ENCODE peak calls at places on chromosomes 11 and 22, in seven cellular contexts. R, S, W, G, Y, Q and K are unnamed samples.

GRCh38 chr11:26593686-26594085 is 21.6 kb upstream of the MUC15 start:
- DNase-seq in Q (no peak), Y (no peak), S (no peak), R (no peak), W (no peak), G (no peak), K (no peak)

GRCh38 chr22:45917146-45917545 is 59.8 kb downstream of the WNT7B start:
- DNase-seq in Q (no peak), S (no peak), Y (no peak), G (no peak), W (no peak), R (no peak), K (no peak)

GRCh38 chr11:68938088-68938487 is 34.4 kb downstream of the IGHMBP2 start:
- DNase-seq in S (no peak), W (no peak), G (no peak), Q (no peak), Y (no peak), R (no peak), K (no peak)

GRCh38 chr11:9385288-9385902 is 943 bp downstream of the IPO7 start:
- DNase-seq in Q (no peak), R (no peak), G (no peak), S (peak; percentile 42), W (no peak), Y (no peak), K (no peak)

GRCh38 chr11:82823635-82824614 is 76.3 kb downstream of the PRCP start:
- DNase-seq in Y (no peak), S (no peak), W (no peak), Q (no peak), R (no peak), G (no peak), K (no peak)

GRCh38 chr11:45225277-45225676 is 60.9 kb downstream of the SYT13 start:
- DNase-seq in G (no peak), Q (no peak), Y (no peak), R (no peak), W (no peak), S (no peak), K (no peak)

GRCh38 chr11:69985331-69985653 is 92.8 kb upstream of the ANO1 start:
- DNase-seq in Q (no peak), G (no peak), S (no peak), Y (no peak), R (no peak), W (no peak), K (no peak)

GRCh38 chr11:133506551-133507094 is 25.7 kb downstream of the OPCML start:
- DNase-seq in Y (peak; percentile 39), W (no peak), R (no peak), S (peak; percentile 11), G (no peak), Q (no peak), K (no peak)

GRCh38 chr11:71269603-71270511 is 17.5 kb upstream of the SHANK2 start:
- DNase-seq in W (no peak), Q (no peak), S (peak; percentile 21), R (no peak), G (no peak), Y (no peak), K (no peak)

GRCh38 chr11:77471520-77472234 is 2.2 kb downstream of the PAK1 start:
- DNase-seq in S (no peak), W (no peak), G (peak; percentile 5), Y (no peak), Q (no peak), R (no peak), K (no peak)

GRCh38 chr11:77473801-77474508 is at the start of gene PAK1:
- DNase-seq in G (peak; percentile 90), Q (peak; percentile 86), R (peak; percentile 93), Y (peak; percentile 94), W (peak; percentile 90), S (peak; percentile 95), K (peak; percentile 88)

GRCh38 chr11:77474509-77475070 is 696 bp upstream of the PAK1 start:
- DNase-seq in W (no peak), S (no peak), G (no peak), R (no peak), Q (no peak), Y (no peak), K (no peak)

GRCh38 chr11:77473001-77473800 is 693 bp downstream of the PAK1 start:
- DNase-seq in W (peak; percentile 30), Q (no peak), G (peak; percentile 15), S (peak; percentile 70), R (peak; percentile 72), Y (peak; percentile 92), K (peak; percentile 41)

GRCh38 chr11:77475206-77475605 is 1.3 kb upstream of the PAK1 start:
- DNase-seq in R (no peak), Y (no peak), S (no peak), G (no peak), Q (no peak), W (no peak), K (no peak)
- H3K27ac ChIP-seq in R (no peak overlapping the region), Y (no peak overlapping the region), S (no peak overlapping the region), G (no peak overlapping the region), Q (no peak overlapping the region), W (no peak overlapping the region), K (no peak overlapping the region)

GRCh38 chr11:12112731-12113130 is 2.3 kb downstream of the MICAL2 start:
- DNase-seq in G (no peak), S (no peak), Q (no peak), W (no peak), R (no peak), Y (no peak), K (no peak)

GRCh38 chr11:12112150-12112520 is 1.7 kb downstream of the MICAL2 start:
- DNase-seq in Y (no peak), W (no peak), G (no peak), S (no peak), Q (no peak), R (no peak), K (no peak)

GRCh38 chr11:12113294-12113693 is 2.9 kb downstream of the MICAL2 start:
- DNase-seq in S (no peak), Q (peak; percentile 57), Y (no peak), R (no peak), W (no peak), G (no peak), K (no peak)

GRCh38 chr11:12116425-12117032 is 6.1 kb downstream of the MICAL2 start:
- DNase-seq in W (no peak), R (no peak), Q (no peak), Y (no peak), G (no peak), S (no peak), K (no peak)

GRCh38 chr11:12114487-12115033 is 4.2 kb downstream of the MICAL2 start:
- DNase-seq in G (peak; percentile 87), W (no peak), R (no peak), Y (no peak), Q (peak; percentile 98), S (no peak), K (no peak)
- H3K4me1 ChIP-seq in G (peaks cover 26% of the 10 kb centered on the region), W (peaks cover 8% of the 10 kb centered on the region), R (peaks cover 24% of the 10 kb centered on the region), Y (peaks cover 68% of the 10 kb centered on the region), Q (peaks cover 59% of the 10 kb centered on the region), S (no peaks in the 10 kb centered on the region), K (peaks cover 10% of the 10 kb centered on the region)

GRCh38 chr22:44068422-44069191 is 44.5 kb downstream of the PARVB start:
- DNase-seq in R (no peak), Q (no peak), S (no peak), Y (no peak), G (no peak), W (no peak), K (no peak)
- H3K27ac ChIP-seq in R (peak overlapping the region; percentile 51), Q (no peak overlapping the region), S (no peak overlapping the region), Y (no peak overlapping the region), G (no peak overlapping the region), W (no peak overlapping the region), K (no peak overlapping the region)

GRCh38 chr11:78056093-78056492 is 7.6 kb upstream of the THRSP start:
- DNase-seq in R (no peak), W (no peak), S (no peak), G (no peak), Q (no peak), Y (no peak), K (no peak)
- H3K4me1 ChIP-seq in R (peaks cover 9% of the 10 kb centered on the region), W (peaks cover 3% of the 10 kb centered on the region), S (peaks cover 3% of the 10 kb centered on the region), G (peaks cover 4% of the 10 kb centered on the region), Q (peaks cover 3% of the 10 kb centered on the region), Y (peaks cover 2% of the 10 kb centered on the region), K (no peaks in the 10 kb centered on the region)

DNA sequence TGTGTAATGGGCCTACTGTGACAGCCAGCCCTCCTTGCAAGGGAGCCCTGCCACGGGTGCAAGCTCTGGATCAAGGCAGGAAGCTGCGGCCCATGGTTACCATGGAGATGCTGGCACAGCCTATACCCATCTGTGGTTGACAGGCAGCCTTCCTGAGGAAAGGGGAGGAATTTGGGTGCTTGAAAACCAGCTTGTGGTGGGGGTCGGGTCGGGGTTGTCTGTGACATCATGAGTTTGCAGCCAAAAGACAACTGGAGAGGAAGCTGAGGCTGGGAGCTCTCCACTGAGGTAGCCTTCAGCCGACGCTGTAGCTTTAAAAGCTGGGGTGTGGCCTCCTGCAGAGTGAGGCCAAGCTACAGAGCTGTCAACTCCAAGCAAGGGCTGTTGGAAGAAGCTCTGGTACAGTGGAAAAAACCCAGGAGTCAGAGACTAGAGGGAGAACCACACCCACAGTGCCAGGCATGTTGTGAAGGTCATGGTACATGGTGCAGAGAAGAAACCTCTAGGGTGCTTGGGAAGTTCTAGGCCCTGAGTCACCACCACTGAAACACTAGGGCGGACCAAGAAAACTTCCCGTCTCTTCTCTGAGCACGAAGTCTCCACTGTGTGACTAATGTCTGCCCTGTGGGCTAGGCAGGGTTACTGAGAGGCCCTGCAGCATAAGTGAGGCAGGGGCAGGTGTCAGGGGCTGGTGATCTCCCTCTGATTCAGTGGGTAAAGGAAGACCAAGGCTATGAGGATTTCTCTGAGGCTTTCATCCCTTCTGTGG is 10.8 kb upstream of the LDHA start:
- DNase-seq in G (peak; percentile 98), Q (peak; percentile 96), S (peak; percentile 46), W (no peak), Y (peak; percentile 82), R (peak; percentile 89), K (peak; percentile 82)
- H3K27ac ChIP-seq in G (peak overlapping the region; percentile 91), Q (peak overlapping the region; percentile 88), S (no peak overlapping the region), W (no peak overlapping the region), Y (peak overlapping the region; percentile 94), R (peak overlapping the region; percentile 99), K (peak overlapping the region; percentile 92)

GRCh38 chr11:117225553-117226170 is 6.2 kb downstream of the PCSK7 start:
- DNase-seq in W (no peak), G (no peak), R (no peak), S (no peak), Y (no peak), Q (no peak), K (peak; percentile 20)

GRCh38 chr11:117221775-117222517 is 9.9 kb downstream of the PCSK7 start:
- DNase-seq in R (peak; percentile 87), W (no peak), G (peak; percentile 85), Q (peak; percentile 72), S (no peak), Y (no peak), K (peak; percentile 86)

GRCh38 chr11:117223741-117224685 is 7.9 kb downstream of the PCSK7 start:
- DNase-seq in R (no peak), S (no peak), W (no peak), Y (no peak), Q (no peak), G (no peak), K (peak; percentile 20)

GRCh38 chr11:117220999-117221774 is 10.7 kb downstream of the PCSK7 start:
- DNase-seq in W (no peak), R (peak; percentile 81), S (no peak), G (peak; percentile 60), Y (no peak), Q (no peak), K (peak; percentile 76)

GRCh38 chr11:117222991-117223740 is 8.7 kb downstream of the PCSK7 start:
- DNase-seq in W (no peak), Y (no peak), S (no peak), R (no peak), G (no peak), Q (no peak), K (peak; percentile 24)
- H3K4me1 ChIP-seq in W (peaks cover 7% of the 10 kb centered on the region), Y (peaks cover 12% of the 10 kb centered on the region), S (no peaks in the 10 kb centered on the region), R (peaks cover 44% of the 10 kb centered on the region), G (peaks cover 23% of the 10 kb centered on the region), Q (peaks cover 26% of the 10 kb centered on the region), K (peaks cover 29% of the 10 kb centered on the region)